ENCODE peak calls at places on chromosomes 6 and 20, in ten cellular contexts. S, I, V, U, K, Y, X, F, A and J are unnamed samples.

GRCh38 chr6:169047345-169047744 is 206.3 kb downstream of the THBS2 start:
- DNase-seq in V (no peak), X (no peak), K (no peak), A (no peak), U (no peak), S (no peak), I (no peak), Y (no peak), F (no peak), J (no peak)

GRCh38 chr6:109308018-109308492 is 74.2 kb downstream of the CD164 start:
- DNase-seq in S (no peak), U (no peak), A (no peak), F (no peak), V (peak), I (peak), K (no peak), Y (no peak), X (no peak), J (peak)

GRCh38 chr20:11375368-11375767 is 542.3 kb upstream of the BTBD3 start:
- DNase-seq in F (no peak), U (no peak), S (no peak), X (no peak), V (no peak), A (no peak), I (peak), Y (no peak), K (no peak), J (no peak)

GRCh38 chr20:23320317-23320716 is 30.3 kb upstream of the NXT1 start:
- DNase-seq in Y (no peak), F (no peak), S (no peak), X (no peak), K (no peak), U (no peak), V (no peak), A (no peak), I (no peak), J (no peak)

GRCh38 chr20:46688151-46689081 is 828 bp downstream of the TP53RK start:
- DNase-seq in F (no peak), I (no peak), K (no peak), X (no peak), S (no peak), U (peak), A (no peak), V (peak), Y (no peak), J (no peak)

GRCh38 chr6:133551847-133552331 is 310.7 kb downstream of the EYA4 start:
- DNase-seq in I (peak), Y (no peak), F (no peak), A (no peak), S (no peak), V (peak), U (no peak), X (no peak), K (no peak), J (no peak)

GRCh38 chr20:58065508-58066361 is 162.7 kb downstream of the ANKRD60 start:
- DNase-seq in S (no peak), A (no peak), V (peak), Y (no peak), X (no peak), U (no peak), K (no peak), F (peak), I (peak), J (peak)

GRCh38 chr6:35919085-35919826 is 1.6 kb downstream of the SRPK1 start:
- DNase-seq in A (no peak), F (no peak), Y (no peak), K (no peak), X (no peak), I (peak), S (no peak), U (no peak), V (no peak), J (no peak)

GRCh38 chr6:3384346-3385143 is 72.3 kb downstream of the SLC22A23 start:
- DNase-seq in U (peak), I (no peak), K (no peak), S (no peak), X (no peak), Y (no peak), V (no peak), A (no peak), F (no peak), J (no peak)

GRCh38 chr6:127267742-127268588 is 1.3 kb downstream of the RNF146 start:
- DNase-seq in S (no peak), A (no peak), U (no peak), F (no peak), X (no peak), K (no peak), I (peak), V (no peak), Y (no peak), J (no peak)

GRCh38 chr6:13924949-13925881 is at the start of gene RNF182:
- DNase-seq in F (no peak), S (no peak), X (no peak), I (no peak), K (no peak), A (no peak), V (no peak), Y (no peak), U (peak), J (no peak)

GRCh38 chr20:14178528-14178927 is 158.9 kb downstream of the FLRT3 start:
- DNase-seq in X (no peak), A (no peak), Y (no peak), F (no peak), I (no peak), U (no peak), S (no peak), V (no peak), K (no peak), J (no peak)

GRCh38 chr6:150998992-150999975 is 133.8 kb downstream of the MTHFD1L start:
- DNase-seq in F (no peak), U (no peak), V (no peak), I (no peak), X (no peak), Y (no peak), K (no peak), S (no peak), A (no peak), J (no peak)

GRCh38 chr6:35663001-35663400 is 25.7 kb downstream of the FKBP5 start:
- DNase-seq in I (no peak), A (no peak), U (no peak), F (no peak), Y (no peak), S (no peak), K (no peak), V (no peak), X (no peak), J (no peak)

GRCh38 chr20:10316582-10316981 is 98.0 kb downstream of the SNAP25 start:
- DNase-seq in A (no peak), K (no peak), I (no peak), V (peak), X (no peak), F (no peak), U (peak), S (no peak), Y (no peak), J (no peak)

GRCh38 chr20:57317316-57317788 is 12.3 kb upstream of the SPO11 start:
- DNase-seq in I (no peak), K (no peak), S (no peak), Y (no peak), F (no peak), X (no peak), A (no peak), V (no peak), U (no peak), J (no peak)

GRCh38 chr6:149903938-149904611 is 6.2 kb upstream of the RAET1E start:
- DNase-seq in V (no peak), A (no peak), X (no peak), Y (no peak), F (no peak), K (no peak), S (no peak), I (no peak), U (peak), J (peak)

GRCh38 chr6:44411141-44411540 is 23.6 kb downstream of the CDC5L start:
- DNase-seq in U (no peak), Y (no peak), F (no peak), S (no peak), A (peak), X (no peak), I (no peak), K (no peak), V (no peak), J (no peak)

GRCh38 chr20:51097334-51098176 is 74.6 kb upstream of the KCNG1 start:
- DNase-seq in K (no peak), A (no peak), V (no peak), S (no peak), I (no peak), X (no peak), Y (no peak), F (no peak), U (no peak), J (no peak)

GRCh38 chr20:7248392-7248992 is 481.0 kb downstream of the BMP2 start:
- DNase-seq in X (no peak), U (peak), K (no peak), F (no peak), S (no peak), A (no peak), I (no peak), Y (no peak), V (no peak), J (no peak)

GRCh38 chr6:16108996-16109658 is 19.8 kb upstream of the MYLIP start:
- DNase-seq in U (no peak), K (no peak), A (no peak), V (no peak), X (no peak), I (no peak), Y (no peak), F (no peak), S (no peak), J (no peak)

GRCh38 chr20:1842281-1842680 is 52.9 kb upstream of the SIRPA start:
- DNase-seq in X (no peak), F (no peak), K (no peak), U (no peak), A (no peak), S (no peak), I (no peak), V (no peak), Y (no peak), J (no peak)

GRCh38 chr6:35262596-35262995 is 3.1 kb downstream of the ZNF76 start:
- DNase-seq in A (no peak), X (no peak), I (no peak), F (no peak), V (no peak), Y (no peak), U (no peak), S (no peak), K (no peak), J (no peak)

GRCh38 chr6:80605165-80605989 is 498.9 kb downstream of the BCKDHB start:
- DNase-seq in F (no peak), X (no peak), V (peak), U (peak), K (peak), Y (peak), S (no peak), I (peak), A (peak), J (no peak)

GRCh38 chr6:27541212-27541931 is 68.5 kb upstream of the ZNF184 start:
- DNase-seq in F (no peak), A (peak), K (no peak), X (no peak), V (peak), Y (no peak), U (no peak), S (no peak), I (peak), J (no peak)

GRCh38 chr20:21074605-21075336 is 31.4 kb downstream of the LINC00237 start:
- DNase-seq in X (no peak), V (peak), Y (no peak), K (no peak), I (peak), U (no peak), S (no peak), A (no peak), F (no peak), J (no peak)

GRCh38 chr6:139546117-139546495 is 171.7 kb upstream of the CITED2 start:
- DNase-seq in K (no peak), X (no peak), V (no peak), U (no peak), F (no peak), I (no peak), Y (no peak), A (no peak), S (no peak), J (no peak)

GRCh38 chr20:38125157-38126056 is 39.7 kb downstream of the TGM2 start:
- DNase-seq in F (peak), S (no peak), U (peak), A (no peak), V (no peak), K (no peak), Y (no peak), X (no peak), I (no peak), J (peak)

GRCh38 chr6:154410619-154411044 is 54.0 kb upstream of the IPCEF1 start:
- DNase-seq in X (no peak), V (peak), I (peak), S (no peak), K (peak), A (no peak), U (peak), Y (no peak), F (peak), J (peak)

GRCh38 chr6:18389479-18389878 is 2.3 kb downstream of the RNF144B start:
- DNase-seq in I (peak), A (no peak), K (no peak), S (no peak), U (no peak), V (no peak), Y (no peak), X (no peak), F (no peak), J (no peak)